ENCODE peak calls at places on chromosome 1, in four cellular contexts. Y, T, M and V are unnamed samples.

GRCh38 chr1:21294266-21295058 is 4.2 kb upstream of the ECE1 start:
- DNase-seq in Y (no peak), T (peak; percentile 98), M (no peak), V (no peak)

GRCh38 chr1:162319510-162320160 is 57.0 kb downstream of the SPATA46 start:
- DNase-seq in Y (no peak), T (no peak), M (no peak), V (no peak)

GRCh38 chr1:18109756-18110597 is 2.4 kb downstream of the IGSF21 start:
- DNase-seq in Y (no peak), T (no peak), M (no peak), V (peak; percentile 94)

GRCh38 chr1:215022204-215022603 is 60.3 kb upstream of the KCNK2 start:
- DNase-seq in Y (no peak), T (no peak), M (no peak), V (no peak)

GRCh38 chr1:193794239-193794638 is 607.8 kb upstream of the B3GALT2 start:
- DNase-seq in Y (no peak), T (no peak), M (no peak), V (no peak)

GRCh38 chr1:31765041-31765467 is 914 bp upstream of the ADGRB2 start:
- DNase-seq in Y (peak; percentile 65), T (no peak), M (no peak), V (peak; percentile 61)

GRCh38 chr1:202682477-202682876 is 27.8 kb downstream of the SYT2 start:
- DNase-seq in Y (no peak), T (no peak), M (no peak), V (no peak)

GRCh38 chr1:119544165-119544762 is 37.3 kb downstream of the HSD3B1 start:
- DNase-seq in Y (peak; percentile 23), T (no peak), M (no peak), V (peak; percentile 73)

GRCh38 chr1:55747285-55747890 is 532.2 kb upstream of the USP24 start:
- DNase-seq in Y (no peak), T (no peak), M (no peak), V (no peak)

GRCh38 chr1:101043776-101044175 is 18.2 kb upstream of the DPH5 start:
- DNase-seq in Y (no peak), T (no peak), M (no peak), V (no peak)

GRCh38 chr1:75589637-75590036 is 21.3 kb downstream of the SLC44A5 start:
- DNase-seq in Y (no peak), T (no peak), M (no peak), V (no peak)

GRCh38 chr1:203185061-203185461 is 1.4 kb downstream of the CHI3L1 start:
- DNase-seq in Y (no peak), T (no peak), M (no peak), V (no peak)

GRCh38 chr1:42333662-42334239 is 1.3 kb downstream of the FOXJ3 start:
- DNase-seq in Y (no peak), T (peak; percentile 12), M (no peak), V (no peak)

GRCh38 chr1:1082239-1083180 is 8.4 kb upstream of the RNF223 start:
- DNase-seq in Y (no peak), T (no peak), M (no peak), V (no peak)

GRCh38 chr1:162876751-162877150 is 15.8 kb upstream of the CCDC190 start:
- DNase-seq in Y (no peak), T (no peak), M (no peak), V (no peak)

GRCh38 chr1:41718444-41719028 is 200.2 kb downstream of the HIVEP3 start:
- DNase-seq in Y (no peak), T (no peak), M (no peak), V (no peak)

GRCh38 chr1:38076038-38076437 is 29.4 kb upstream of the POU3F1 start:
- DNase-seq in Y (peak; percentile 64), T (no peak), M (no peak), V (peak; percentile 75)

GRCh38 chr1:26094677-26095383 is 16.8 kb upstream of the PDIK1L start:
- DNase-seq in Y (peak; percentile 68), T (no peak), M (no peak), V (peak; percentile 72)

GRCh38 chr1:27863552-27863943 is 8.8 kb upstream of the THEMIS2 start:
- DNase-seq in Y (no peak), T (no peak), M (no peak), V (no peak)

GRCh38 chr1:3898994-3899775 is 887 bp downstream of the C1orf174 start:
- DNase-seq in Y (no peak), T (no peak), M (peak; percentile 43), V (no peak)

GRCh38 chr1:113981962-113982931 is 3.0 kb downstream of the OLFML3 start:
- DNase-seq in Y (no peak), T (no peak), M (peak; percentile 71), V (no peak)

GRCh38 chr1:15848143-15848928 is 829 bp downstream of the SPEN start:
- DNase-seq in Y (no peak), T (no peak), M (no peak), V (peak; percentile 44)

GRCh38 chr1:50183734-50184133 is 75.0 kb downstream of the ELAVL4 start:
- DNase-seq in Y (no peak), T (no peak), M (no peak), V (peak; percentile 21)

GRCh38 chr1:36528361-36529349 is 45.9 kb upstream of the CSF3R start:
- DNase-seq in Y (peak; percentile 28), T (no peak), M (no peak), V (peak; percentile 42)

GRCh38 chr1:4173731-4174130 is 273.7 kb upstream of the C1orf174 start:
- DNase-seq in Y (no peak), T (no peak), M (no peak), V (no peak)

GRCh38 chr1:85214654-85215053 is 13.8 kb upstream of the SYDE2 start:
- DNase-seq in Y (no peak), T (no peak), M (no peak), V (no peak)

GRCh38 chr1:114341886-114342285 is 169.1 kb downstream of the TRIM33 start:
- DNase-seq in Y (no peak), T (no peak), M (no peak), V (no peak)

GRCh38 chr1:24933468-24933867 is 3.4 kb upstream of the RUNX3 start:
- DNase-seq in Y (no peak), T (no peak), M (no peak), V (peak; percentile 53)

GRCh38 chr1:152182942-152183341 is 23.9 kb upstream of the RPTN start:
- DNase-seq in Y (no peak), T (no peak), M (no peak), V (no peak)

GRCh38 chr1:17167783-17168479 is 37.0 kb upstream of the PADI1 start:
- DNase-seq in Y (no peak), T (no peak), M (no peak), V (no peak)

GRCh38 chr1:156110252-156110651 is 4.3 kb upstream of the LMNA start:
- DNase-seq in Y (no peak), T (no peak), M (no peak), V (no peak)

GRCh38 chr1:213303286-213303685 is 252.2 kb downstream of the RPS6KC1 start:
- DNase-seq in Y (no peak), T (no peak), M (no peak), V (peak; percentile 22)

GRCh38 chr1:180720753-180721152 is 88.9 kb downstream of the XPR1 start:
- DNase-seq in Y (no peak), T (no peak), M (no peak), V (no peak)

GRCh38 chr1:98920441-98921110 is 84.1 kb downstream of the PLPPR5 start:
- DNase-seq in Y (no peak), T (no peak), M (no peak), V (no peak)

GRCh38 chr1:228919919-228920318 is 184.6 kb downstream of the RHOU start:
- DNase-seq in Y (no peak), T (no peak), M (no peak), V (no peak)

GRCh38 chr1:37926061-37926924 is 20.6 kb downstream of the INPP5B start:
- DNase-seq in Y (no peak), T (peak; percentile 73), M (no peak), V (no peak)

GRCh38 chr1:176717052-176717754 is 254.2 kb downstream of the PAPPA2 start:
- DNase-seq in Y (no peak), T (no peak), M (no peak), V (no peak)

GRCh38 chr1:37795340-37796110 is 1.9 kb downstream of the MANEAL start:
- DNase-seq in Y (peak; percentile 85), T (no peak), M (no peak), V (peak; percentile 85)

DNA sequence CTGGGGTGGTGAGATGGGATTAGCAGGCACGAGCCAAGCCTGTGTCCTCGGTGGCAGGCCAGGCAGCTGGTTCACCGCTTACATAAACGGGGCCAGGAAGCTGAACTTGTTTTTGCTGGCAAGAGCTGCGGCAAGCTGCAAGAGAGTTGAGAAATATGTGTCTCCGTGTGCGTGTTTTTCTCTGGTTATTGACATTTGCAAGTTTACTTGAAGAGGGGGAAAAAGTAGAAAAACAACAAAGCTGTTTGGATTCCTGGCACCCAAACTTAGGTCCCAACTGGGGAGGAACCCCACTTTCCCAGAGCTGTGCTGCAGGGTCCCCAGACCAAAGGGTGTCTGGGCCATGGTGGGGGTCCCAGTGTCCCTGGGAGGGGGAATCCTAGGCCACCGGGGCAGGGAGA is 14.5 kb downstream of the IL6R start:
- DNase-seq in Y (no peak), T (no peak), M (peak; percentile 83), V (no peak)
- TF ChIP-seq NR2C2 in Y (no peak), T (no peak), M (no peak), V (no peak)

GRCh38 chr1:87794788-87795614 is 466.3 kb downstream of the LMO4 start:
- DNase-seq in Y (no peak), T (no peak), M (peak; percentile 86), V (no peak)
- TF ChIP-seq NR2C2 in Y (no peak), T (no peak), M (no peak), V (no peak)

DNA sequence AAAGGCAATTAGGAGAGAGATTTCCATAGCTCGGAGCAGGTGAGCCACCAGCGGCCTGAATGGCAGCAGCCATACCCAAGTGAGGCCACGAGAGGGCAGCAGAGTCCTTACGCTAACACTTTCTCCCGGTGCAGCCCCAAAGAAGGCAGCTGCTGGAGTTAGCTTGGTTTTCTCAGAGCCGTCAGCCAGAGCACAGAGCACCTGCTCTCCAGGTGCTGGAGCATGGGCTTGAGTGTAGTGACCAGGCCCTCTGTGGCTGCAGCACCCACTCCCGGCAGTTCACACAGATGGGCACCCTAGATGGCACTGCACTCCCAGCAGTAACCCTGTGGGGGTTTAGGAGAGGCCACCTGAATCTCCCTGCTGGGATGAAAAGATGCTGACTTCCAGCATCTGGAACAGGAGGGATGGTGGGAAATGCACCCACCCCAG is 45.8 kb downstream of the TMCC2 start:
- DNase-seq in Y (peak; percentile 90), T (peak; percentile 32), M (peak; percentile 65), V (peak; percentile 95)
- TF ChIP-seq NR2C2 in Y (no peak), T (no peak), M (no peak), V (no peak)

GRCh38 chr1:19432943-19433609 is 52.3 kb downstream of the CAPZB start:
- DNase-seq in Y (no peak), T (no peak), M (no peak), V (no peak)
- TF ChIP-seq NR2C2 in Y (no peak), T (no peak), M (no peak), V (no peak)